ENCODE peak calls at places on chromosomes 16 and 17, in six cellular contexts. One of them, this sample, is unnamed.

GRCh38 chr17:12521416-12521815 is 144.3 kb upstream of the MYOCD start:
- DNase-seq in colonic mucosa: no peak
- DNase-seq in OCI-LY7: no peak
- DNase-seq in CD4-positive, alpha-beta T cell: no peak
- DNase-seq in A549: no peak
- DNase-seq in foreskin fibroblast: no peak
- DNase-seq in this sample: no peak

GRCh38 chr17:66676421-66676820 is 158.5 kb upstream of the CACNG5 start:
- DNase-seq in colonic mucosa: peak
- DNase-seq in A549: peak
- DNase-seq in foreskin fibroblast: no peak
- DNase-seq in CD4-positive, alpha-beta T cell: no peak
- DNase-seq in OCI-LY7: no peak
- DNase-seq in this sample: no peak

GRCh38 chr16:84868328-84868727 is 48.5 kb downstream of the CRISPLD2 start:
- DNase-seq in colonic mucosa: no peak
- DNase-seq in OCI-LY7: no peak
- DNase-seq in CD4-positive, alpha-beta T cell: no peak
- DNase-seq in A549: no peak
- DNase-seq in foreskin fibroblast: no peak
- DNase-seq in this sample: no peak

GRCh38 chr17:55540414-55541091 is 29.3 kb upstream of the SMIM36 start:
- DNase-seq in A549: peak
- DNase-seq in colonic mucosa: no peak
- DNase-seq in OCI-LY7: no peak
- DNase-seq in foreskin fibroblast: peak
- DNase-seq in CD4-positive, alpha-beta T cell: no peak
- DNase-seq in this sample: no peak

GRCh38 chr17:4856937-4857314 is 23.8 kb downstream of the MINK1 start:
- DNase-seq in OCI-LY7: no peak
- DNase-seq in foreskin fibroblast: no peak
- DNase-seq in CD4-positive, alpha-beta T cell: no peak
- DNase-seq in colonic mucosa: no peak
- DNase-seq in A549: no peak
- DNase-seq in this sample: no peak

GRCh38 chr16:78237856-78238255 is 138.4 kb downstream of the WWOX start:
- DNase-seq in OCI-LY7: no peak
- DNase-seq in foreskin fibroblast: no peak
- DNase-seq in colonic mucosa: no peak
- DNase-seq in A549: no peak
- DNase-seq in CD4-positive, alpha-beta T cell: no peak
- DNase-seq in this sample: no peak

GRCh38 chr17:10295728-10296343 is 77.0 kb downstream of the MYH13 start:
- DNase-seq in foreskin fibroblast: no peak
- DNase-seq in CD4-positive, alpha-beta T cell: no peak
- DNase-seq in A549: peak
- DNase-seq in colonic mucosa: peak
- DNase-seq in OCI-LY7: peak
- DNase-seq in this sample: peak

GRCh38 chr16:11201498-11202259 is 54.3 kb downstream of the SOCS1 start:
- DNase-seq in foreskin fibroblast: peak
- DNase-seq in colonic mucosa: no peak
- DNase-seq in CD4-positive, alpha-beta T cell: no peak
- DNase-seq in A549: no peak
- DNase-seq in OCI-LY7: no peak
- DNase-seq in this sample: no peak

GRCh38 chr17:78925662-78926555 is 722 bp upstream of the TIMP2 start:
- DNase-seq in OCI-LY7: no peak
- DNase-seq in foreskin fibroblast: peak
- DNase-seq in CD4-positive, alpha-beta T cell: no peak
- DNase-seq in A549: peak
- DNase-seq in colonic mucosa: peak
- DNase-seq in this sample: peak

GRCh38 chr16:27455700-27456099 is 53.7 kb downstream of the IL21R start:
- DNase-seq in A549: no peak
- DNase-seq in foreskin fibroblast: no peak
- DNase-seq in OCI-LY7: no peak
- DNase-seq in CD4-positive, alpha-beta T cell: no peak
- DNase-seq in colonic mucosa: no peak
- DNase-seq in this sample: peak

GRCh38 chr16:52547834-52548215 is 882 bp upstream of the TOX3 start:
- DNase-seq in colonic mucosa: no peak
- DNase-seq in CD4-positive, alpha-beta T cell: no peak
- DNase-seq in foreskin fibroblast: no peak
- DNase-seq in OCI-LY7: no peak
- DNase-seq in A549: no peak
- DNase-seq in this sample: no peak

GRCh38 chr16:4692460-4693295 is 684 bp upstream of the NUDT16L1 start:
- DNase-seq in OCI-LY7: peak
- DNase-seq in colonic mucosa: no peak
- DNase-seq in A549: no peak
- DNase-seq in CD4-positive, alpha-beta T cell: no peak
- DNase-seq in foreskin fibroblast: no peak
- DNase-seq in this sample: peak

GRCh38 chr17:38768417-38768816 is 15.9 kb downstream of the PSMB3 start:
- DNase-seq in foreskin fibroblast: no peak
- DNase-seq in CD4-positive, alpha-beta T cell: no peak
- DNase-seq in A549: no peak
- DNase-seq in colonic mucosa: no peak
- DNase-seq in OCI-LY7: no peak
- DNase-seq in this sample: no peak

GRCh38 chr16:4093495-4094137 is 22.6 kb downstream of the ADCY9 start:
- DNase-seq in A549: no peak
- DNase-seq in colonic mucosa: no peak
- DNase-seq in OCI-LY7: no peak
- DNase-seq in foreskin fibroblast: no peak
- DNase-seq in CD4-positive, alpha-beta T cell: no peak
- DNase-seq in this sample: no peak

GRCh38 chr17:83152745-83153611 is 73.6 kb downstream of the METRNL start:
- DNase-seq in A549: no peak
- DNase-seq in colonic mucosa: no peak
- DNase-seq in foreskin fibroblast: no peak
- DNase-seq in CD4-positive, alpha-beta T cell: no peak
- DNase-seq in OCI-LY7: no peak
- DNase-seq in this sample: no peak

GRCh38 chr17:82278308-82278707 is 4.8 kb upstream of the CSNK1D start:
- DNase-seq in OCI-LY7: no peak
- DNase-seq in colonic mucosa: no peak
- DNase-seq in A549: no peak
- DNase-seq in CD4-positive, alpha-beta T cell: no peak
- DNase-seq in foreskin fibroblast: no peak
- DNase-seq in this sample: no peak

GRCh38 chr17:69581061-69581955 is 166.8 kb downstream of the MAP2K6 start:
- DNase-seq in A549: no peak
- DNase-seq in OCI-LY7: peak
- DNase-seq in colonic mucosa: no peak
- DNase-seq in CD4-positive, alpha-beta T cell: no peak
- DNase-seq in foreskin fibroblast: no peak
- DNase-seq in this sample: peak

GRCh38 chr17:43368740-43369506 is 29.9 kb upstream of the ARL4D start:
- DNase-seq in colonic mucosa: peak
- DNase-seq in OCI-LY7: peak
- DNase-seq in CD4-positive, alpha-beta T cell: peak
- DNase-seq in foreskin fibroblast: peak
- DNase-seq in A549: peak
- DNase-seq in this sample: peak

GRCh38 chr17:58986005-58986404 is 120.7 kb downstream of the TRIM37 start:
- DNase-seq in colonic mucosa: no peak
- DNase-seq in CD4-positive, alpha-beta T cell: no peak
- DNase-seq in foreskin fibroblast: no peak
- DNase-seq in A549: no peak
- DNase-seq in OCI-LY7: no peak
- DNase-seq in this sample: peak

GRCh38 chr17:29674270-29674669 is 51.6 kb upstream of the CORO6 start:
- DNase-seq in colonic mucosa: no peak
- DNase-seq in A549: no peak
- DNase-seq in CD4-positive, alpha-beta T cell: no peak
- DNase-seq in OCI-LY7: peak
- DNase-seq in foreskin fibroblast: no peak
- DNase-seq in this sample: peak

GRCh38 chr17:30964878-30965277 is 6.0 kb upstream of the RNF135 start:
- DNase-seq in OCI-LY7: no peak
- DNase-seq in foreskin fibroblast: peak
- DNase-seq in colonic mucosa: no peak
- DNase-seq in CD4-positive, alpha-beta T cell: no peak
- DNase-seq in A549: no peak
- DNase-seq in this sample: no peak

GRCh38 chr17:30970757-30971567 is at the start of gene RNF135:
- DNase-seq in CD4-positive, alpha-beta T cell: peak
- DNase-seq in A549: peak
- DNase-seq in foreskin fibroblast: peak
- DNase-seq in OCI-LY7: no peak
- DNase-seq in colonic mucosa: peak
- DNase-seq in this sample: peak

GRCh38 chr17:30975042-30975820 is 4.4 kb downstream of the RNF135 start:
- DNase-seq in foreskin fibroblast: no peak
- DNase-seq in OCI-LY7: no peak
- DNase-seq in colonic mucosa: no peak
- DNase-seq in CD4-positive, alpha-beta T cell: no peak
- DNase-seq in A549: no peak
- DNase-seq in this sample: no peak

GRCh38 chr17:30969989-30970680 is 704 bp upstream of the RNF135 start:
- DNase-seq in OCI-LY7: no peak
- DNase-seq in CD4-positive, alpha-beta T cell: peak
- DNase-seq in A549: no peak
- DNase-seq in colonic mucosa: peak
- DNase-seq in foreskin fibroblast: no peak
- DNase-seq in this sample: peak
- TF ChIP-seq CTCF in OCI-LY7: no peak
- TF ChIP-seq CTCF in CD4-positive, alpha-beta T cell: peak
- TF ChIP-seq CTCF in A549: no peak
- TF ChIP-seq CTCF in colonic mucosa: no peak
- TF ChIP-seq CTCF in foreskin fibroblast: peak
- TF ChIP-seq CTCF in this sample: no peak

DNA sequence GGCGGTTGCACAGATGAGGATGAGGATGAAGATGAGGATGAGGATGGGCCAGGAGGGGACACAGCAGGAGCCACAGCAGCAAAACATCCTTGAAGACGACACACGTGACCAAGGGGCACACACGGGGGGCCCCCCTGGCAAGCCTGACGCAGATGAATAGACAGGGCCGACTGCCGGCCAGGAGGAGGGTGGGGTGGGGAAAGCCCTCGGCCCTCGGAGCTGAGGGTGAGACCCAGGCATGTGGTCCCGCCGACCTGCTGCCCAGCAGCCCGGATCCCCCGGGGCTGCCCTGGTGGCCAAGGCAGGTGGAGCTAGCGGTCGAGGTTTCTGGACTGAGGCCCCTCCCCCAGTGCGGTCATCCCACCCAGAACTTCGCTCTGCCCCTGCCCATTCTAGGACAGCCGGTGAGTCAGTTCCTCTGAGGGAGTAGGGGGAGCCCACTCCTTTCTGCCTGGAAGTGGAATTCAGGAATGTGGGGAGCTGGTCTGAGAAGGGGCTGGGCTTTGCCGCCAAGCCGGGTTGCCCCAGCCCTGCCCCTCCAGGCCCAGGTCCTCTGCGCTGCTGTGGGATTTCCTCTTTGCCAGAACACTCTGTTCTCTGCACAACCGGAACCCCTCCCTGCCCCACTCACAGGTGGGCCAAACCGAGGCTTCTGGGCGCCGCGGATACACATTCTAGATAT is 9.9 kb downstream of the CYGB start:
- DNase-seq in A549: no peak
- DNase-seq in colonic mucosa: no peak
- DNase-seq in OCI-LY7: peak
- DNase-seq in foreskin fibroblast: no peak
- DNase-seq in CD4-positive, alpha-beta T cell: peak
- DNase-seq in this sample: peak
- TF ChIP-seq CTCF in A549: no peak
- TF ChIP-seq CTCF in colonic mucosa: no peak
- TF ChIP-seq CTCF in OCI-LY7: no peak
- TF ChIP-seq CTCF in foreskin fibroblast: no peak
- TF ChIP-seq CTCF in CD4-positive, alpha-beta T cell: no peak
- TF ChIP-seq CTCF in this sample: no peak

GRCh38 chr16:22973451-22973991 is 159.6 kb downstream of the HS3ST2 start:
- DNase-seq in colonic mucosa: no peak
- DNase-seq in foreskin fibroblast: no peak
- DNase-seq in OCI-LY7: no peak
- DNase-seq in A549: no peak
- DNase-seq in CD4-positive, alpha-beta T cell: no peak
- DNase-seq in this sample: no peak
- TF ChIP-seq CTCF in colonic mucosa: no peak
- TF ChIP-seq CTCF in foreskin fibroblast: no peak
- TF ChIP-seq CTCF in OCI-LY7: no peak
- TF ChIP-seq CTCF in A549: no peak
- TF ChIP-seq CTCF in CD4-positive, alpha-beta T cell: no peak
- TF ChIP-seq CTCF in this sample: no peak

GRCh38 chr17:72594248-72594647 is 473.4 kb downstream of the SOX9 start:
- DNase-seq in foreskin fibroblast: no peak
- DNase-seq in A549: no peak
- DNase-seq in colonic mucosa: no peak
- DNase-seq in OCI-LY7: no peak
- DNase-seq in CD4-positive, alpha-beta T cell: no peak
- DNase-seq in this sample: no peak
- TF ChIP-seq CTCF in foreskin fibroblast: no peak
- TF ChIP-seq CTCF in A549: no peak
- TF ChIP-seq CTCF in colonic mucosa: no peak
- TF ChIP-seq CTCF in OCI-LY7: no peak
- TF ChIP-seq CTCF in CD4-positive, alpha-beta T cell: no peak
- TF ChIP-seq CTCF in this sample: no peak

GRCh38 chr16:75593825-75594820 is 27.9 kb downstream of the GABARAPL2 start:
- DNase-seq in OCI-LY7: peak
- DNase-seq in A549: peak
- DNase-seq in colonic mucosa: no peak
- DNase-seq in foreskin fibroblast: peak
- DNase-seq in CD4-positive, alpha-beta T cell: no peak
- DNase-seq in this sample: peak

GRCh38 chr16:75593308-75593707 is 27.1 kb downstream of the GABARAPL2 start:
- DNase-seq in A549: no peak
- DNase-seq in OCI-LY7: no peak
- DNase-seq in foreskin fibroblast: no peak
- DNase-seq in colonic mucosa: no peak
- DNase-seq in CD4-positive, alpha-beta T cell: no peak
- DNase-seq in this sample: no peak

GRCh38 chr16:75589301-75589700 is 23.1 kb downstream of the GABARAPL2 start:
- DNase-seq in A549: no peak
- DNase-seq in colonic mucosa: no peak
- DNase-seq in OCI-LY7: no peak
- DNase-seq in CD4-positive, alpha-beta T cell: no peak
- DNase-seq in foreskin fibroblast: no peak
- DNase-seq in this sample: no peak

GRCh38 chr16:75588716-75589115 is 22.5 kb downstream of the GABARAPL2 start:
- DNase-seq in CD4-positive, alpha-beta T cell: no peak
- DNase-seq in colonic mucosa: no peak
- DNase-seq in OCI-LY7: no peak
- DNase-seq in foreskin fibroblast: no peak
- DNase-seq in A549: no peak
- DNase-seq in this sample: no peak

GRCh38 chr16:75591001-75591852 is 25.0 kb downstream of the GABARAPL2 start:
- DNase-seq in CD4-positive, alpha-beta T cell: no peak
- DNase-seq in colonic mucosa: peak
- DNase-seq in foreskin fibroblast: peak
- DNase-seq in OCI-LY7: no peak
- DNase-seq in A549: no peak
- DNase-seq in this sample: no peak
- TF ChIP-seq CTCF in CD4-positive, alpha-beta T cell: no peak
- TF ChIP-seq CTCF in colonic mucosa: no peak
- TF ChIP-seq CTCF in foreskin fibroblast: peak
- TF ChIP-seq CTCF in OCI-LY7: no peak
- TF ChIP-seq CTCF in A549: no peak
- TF ChIP-seq CTCF in this sample: no peak